ENCODE peak calls at places on chromosomes 6 and 20, in five cellular contexts. G, X, N, Y and U are unnamed samples.

GRCh38 chr6:134870677-134871498 is 79.0 kb downstream of the ALDH8A1 start:
- DNase-seq in G (no peak), X (peak; percentile 35), N (peak; percentile 35), Y (no peak), U (no peak)

GRCh38 chr20:12358655-12359009 is 440.9 kb downstream of the BTBD3 start:
- DNase-seq in G (no peak), X (no peak), N (no peak), Y (no peak), U (no peak)

GRCh38 chr6:33410050-33410710 is 634 bp upstream of the PHF1 start:
- DNase-seq in G (peak; percentile 93), X (peak; percentile 99), N (peak; percentile 96), Y (peak; percentile 95), U (peak; percentile 100)

GRCh38 chr6:26032387-26033131 is 54.7 kb upstream of the HFE start:
- DNase-seq in G (no peak), X (peak; percentile 75), N (peak; percentile 74), Y (no peak), U (no peak)

GRCh38 chr6:56537223-56537770 is 105.4 kb downstream of the DST start:
- DNase-seq in G (no peak), X (no peak), N (no peak), Y (no peak), U (no peak)

GRCh38 chr6:25022140-25022553 is 86.4 kb upstream of the RIPOR2 start:
- DNase-seq in G (no peak), X (peak; percentile 49), N (peak; percentile 28), Y (no peak), U (no peak)

GRCh38 chr6:84137051-84137375 is 90.4 kb downstream of the CEP162 start:
- DNase-seq in G (no peak), X (peak; percentile 11), N (no peak), Y (peak; percentile 43), U (no peak)

GRCh38 chr6:39847216-39847615 is 55.0 kb downstream of the DAAM2 start:
- DNase-seq in G (no peak), X (peak; percentile 73), N (peak; percentile 15), Y (no peak), U (peak; percentile 16)

GRCh38 chr6:160534050-160534696 is 129.9 kb downstream of the LPA start:
- DNase-seq in G (peak; percentile 38), X (peak; percentile 59), N (peak; percentile 53), Y (peak; percentile 18), U (peak; percentile 27)

GRCh38 chr6:39834278-39834677 is 42.1 kb downstream of the DAAM2 start:
- DNase-seq in G (no peak), X (no peak), N (no peak), Y (no peak), U (no peak)

GRCh38 chr6:16200231-16200941 is 38.0 kb upstream of the GMPR start:
- DNase-seq in G (no peak), X (peak; percentile 9), N (no peak), Y (no peak), U (no peak)

GRCh38 chr6:41033776-41034175 is 5.2 kb downstream of the UNC5CL start:
- DNase-seq in G (no peak), X (no peak), N (no peak), Y (no peak), U (no peak)

GRCh38 chr20:63116412-63117106 is 99.4 kb downstream of the YTHDF1 start:
- DNase-seq in G (peak; percentile 56), X (peak; percentile 19), N (peak; percentile 13), Y (no peak), U (peak; percentile 62)

GRCh38 chr6:152874267-152874666 is 108.6 kb downstream of the FBXO5 start:
- DNase-seq in G (no peak), X (no peak), N (no peak), Y (no peak), U (no peak)

GRCh38 chr6:124699038-124699437 is 263.2 kb upstream of the RNF217 start:
- DNase-seq in G (no peak), X (no peak), N (no peak), Y (no peak), U (no peak)

GRCh38 chr6:156533860-156534580 is 243.2 kb upstream of the ARID1B start:
- DNase-seq in G (no peak), X (no peak), N (no peak), Y (no peak), U (no peak)

GRCh38 chr6:118668761-118669411 is 17.5 kb upstream of the CEP85L start:
- DNase-seq in G (no peak), X (peak; percentile 61), N (peak; percentile 74), Y (no peak), U (peak; percentile 82)

GRCh38 chr6:83948851-83949250 is 84.7 kb upstream of the MRAP2 start:
- DNase-seq in G (no peak), X (no peak), N (no peak), Y (no peak), U (no peak)

GRCh38 chr20:38805502-38805957 is at the start of gene PPP1R16B:
- DNase-seq in G (peak; percentile 26), X (no peak), N (no peak), Y (no peak), U (no peak)

GRCh38 chr6:42326248-42326647 is 108.6 kb upstream of the MRPS10 start:
- DNase-seq in G (no peak), X (no peak), N (no peak), Y (no peak), U (no peak)

GRCh38 chr20:45433316-45433715 is 17.4 kb downstream of the PIGT start:
- DNase-seq in G (no peak), X (peak; percentile 68), N (peak; percentile 88), Y (no peak), U (peak; percentile 42)

GRCh38 chr6:128024976-128025375 is 124.1 kb upstream of the THEMIS start:
- DNase-seq in G (no peak), X (no peak), N (no peak), Y (no peak), U (no peak)

GRCh38 chr20:52060794-52061714 is 130.5 kb downstream of the ZFP64 start:
- DNase-seq in G (peak; percentile 20), X (peak; percentile 60), N (peak; percentile 25), Y (peak; percentile 12), U (peak; percentile 13)

GRCh38 chr6:104754788-104755409 is 104.8 kb downstream of the HACE1 start:
- DNase-seq in G (no peak), X (peak; percentile 23), N (peak; percentile 4), Y (no peak), U (no peak)

GRCh38 chr6:70967049-70967448 is 10.2 kb upstream of the B3GAT2 start:
- DNase-seq in G (no peak), X (no peak), N (no peak), Y (no peak), U (no peak)

GRCh38 chr20:61387204-61387958 is 135.3 kb downstream of the CDH4 start:
- DNase-seq in G (peak; percentile 22), X (peak; percentile 5), N (peak; percentile 30), Y (no peak), U (peak; percentile 59)

GRCh38 chr20:61895016-61895415 is 170.7 kb downstream of the TAF4 start:
- DNase-seq in G (no peak), X (no peak), N (no peak), Y (no peak), U (no peak)

GRCh38 chr20:37920270-37920669 is 17.3 kb downstream of the VSTM2L start:
- DNase-seq in G (no peak), X (no peak), N (no peak), Y (no peak), U (no peak)

GRCh38 chr6:13462380-13463326 is 24.7 kb downstream of the GFOD1 start:
- DNase-seq in G (no peak), X (no peak), N (peak; percentile 26), Y (no peak), U (peak; percentile 50)

GRCh38 chr6:52284131-52284459 is 447 bp downstream of the MCM3 start:
- DNase-seq in G (no peak), X (peak; percentile 31), N (no peak), Y (no peak), U (peak; percentile 9)

GRCh38 chr6:9467746-9468145 is 947.1 kb downstream of the TFAP2A start:
- DNase-seq in G (no peak), X (peak; percentile 45), N (peak; percentile 42), Y (no peak), U (peak; percentile 91)

GRCh38 chr6:133555726-133556125 is 314.6 kb downstream of the EYA4 start:
- DNase-seq in G (no peak), X (no peak), N (peak; percentile 27), Y (no peak), U (no peak)
- TF ChIP-seq CTCF in G (no peak), X (no peak), N (no peak), Y (no peak), U (no peak)

GRCh38 chr20:35602851-35603495 is 12.7 kb upstream of the SPAG4 start:
- DNase-seq in G (no peak), X (no peak), N (no peak), Y (no peak), U (no peak)

GRCh38 chr20:35600176-35600995 is 15.2 kb upstream of the SPAG4 start:
- DNase-seq in G (no peak), X (no peak), N (no peak), Y (no peak), U (no peak)

GRCh38 chr20:35601021-35601973 is 14.3 kb upstream of the SPAG4 start:
- DNase-seq in G (peak; percentile 76), X (peak; percentile 79), N (peak; percentile 67), Y (no peak), U (peak; percentile 66)

GRCh38 chr20:35603695-35604443 is 11.8 kb upstream of the SPAG4 start:
- DNase-seq in G (no peak), X (no peak), N (no peak), Y (no peak), U (no peak)

DNA sequence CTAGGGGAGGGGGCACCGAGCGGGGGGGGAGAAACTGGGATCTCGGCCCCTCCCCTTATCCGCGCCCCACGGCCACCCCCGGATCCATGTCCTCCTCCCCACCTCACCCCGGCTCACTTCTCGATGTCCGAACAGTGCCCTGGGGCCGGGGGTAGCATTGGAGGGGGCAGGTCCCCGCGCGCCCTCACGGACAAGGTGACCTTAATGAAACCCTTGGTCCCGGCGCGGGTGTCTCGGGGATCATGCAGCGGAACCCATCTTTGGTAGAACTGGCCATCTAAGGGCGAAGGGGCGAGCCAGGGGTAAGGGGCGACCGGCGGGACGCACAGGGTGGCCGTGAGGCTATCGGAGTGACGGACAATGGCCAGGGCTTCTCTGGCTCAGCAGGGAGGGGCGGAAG is 13.6 kb upstream of the SPAG4 start:
- DNase-seq in G (no peak), X (no peak), N (no peak), Y (no peak), U (no peak)
- H3K4me3 ChIP-seq in G (peak overlapping the region; percentile 44), X (peak overlapping the region; percentile 21), N (peak overlapping the region; percentile 52), Y (no peak overlapping the region), U (no peak overlapping the region)

DNA sequence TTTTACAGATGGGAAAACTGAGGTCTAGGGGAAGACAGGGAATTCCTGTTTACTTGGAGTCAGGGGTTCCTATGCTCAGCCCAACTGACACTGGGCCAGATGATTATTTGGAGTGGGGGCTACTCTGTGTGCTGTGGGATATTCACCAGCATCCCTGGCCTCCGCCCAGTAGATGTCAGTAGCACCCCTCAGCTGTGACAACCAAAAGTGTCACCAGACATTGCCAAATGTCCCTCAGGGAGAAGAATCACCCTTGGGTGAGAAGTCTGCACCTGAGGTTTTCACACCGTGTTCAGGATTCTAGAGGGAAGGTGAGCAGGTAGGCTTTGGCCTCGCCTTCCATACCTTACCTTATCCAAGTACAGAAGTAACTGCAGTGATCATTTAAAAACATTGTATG is 27.6 kb downstream of the CDH26 start:
- DNase-seq in G (no peak), X (no peak), N (no peak), Y (no peak), U (no peak)
- TF ChIP-seq CTCF in G (no peak), X (no peak), N (no peak), Y (no peak), U (no peak)

GRCh38 chr6:5778317-5778857 is 228.3 kb downstream of the NRN1 start:
- DNase-seq in G (no peak), X (no peak), N (no peak), Y (no peak), U (no peak)
- H3K4me3 ChIP-seq in G (no peak overlapping the region), X (no peak overlapping the region), N (no peak overlapping the region), Y (no peak overlapping the region), U (no peak overlapping the region)